ENCODE peak calls at places on chromosome 14, in eight cellular contexts. K is left ventricle myocardium inferior; A is NCI-H510A treated with DMSO at 0.1 percent for 48 hours; E is HCEC 1CT; W is tibial artery; M is activated CD4-positive, CD25-positive, alpha-beta regulatory T cell; B is foreskin keratinocyte; S is head of caudate nucleus. U is an unnamed sample.

GRCh38 chr14:99945732-99946651 is 119.2 kb upstream of the EVL start:
- DNase-seq in S (no peak), A (no peak), W (no peak), B (no peak), E (no peak), M (no peak), K (no peak), U (no peak)

GRCh38 chr14:96688629-96689028 is 108.6 kb upstream of the VRK1 start:
- DNase-seq in M (no peak), W (no peak), B (no peak), E (no peak), K (no peak), S (peak; percentile 16), A (no peak), U (no peak)

GRCh38 chr14:96354246-96354645 is 8.9 kb downstream of the ATG2B start:
- DNase-seq in E (no peak), B (no peak), M (no peak), K (no peak), W (no peak), A (no peak), S (no peak), U (no peak)

GRCh38 chr14:25868521-25869314 is 729.1 kb downstream of the NOVA1 start:
- DNase-seq in M (no peak), B (no peak), K (no peak), W (no peak), E (no peak), S (no peak), A (no peak), U (no peak)

GRCh38 chr14:94582851-94583250 is 1.6 kb downstream of the SERPINA5 start:
- DNase-seq in A (no peak), M (no peak), W (no peak), S (no peak), E (no peak), K (no peak), B (no peak), U (no peak)

GRCh38 chr14:24329736-24330135 is 5.1 kb downstream of the ADCY4 start:
- DNase-seq in S (no peak), A (no peak), E (no peak), M (no peak), K (no peak), W (no peak), B (no peak), U (no peak)

GRCh38 chr14:21455592-21455911 is 371 bp downstream of the CHD8 start:
- DNase-seq in M (no peak), E (peak; percentile 31), B (no peak), S (no peak), K (no peak), A (no peak), W (no peak), U (no peak)

GRCh38 chr14:67729072-67729561 is 27.4 kb downstream of the RDH12 start:
- DNase-seq in E (no peak), S (no peak), K (no peak), M (no peak), W (no peak), A (peak; percentile 64), B (no peak), U (no peak)

GRCh38 chr14:52835122-52835903 is 43.9 kb upstream of the GNPNAT1 start:
- DNase-seq in B (peak; percentile 37), K (no peak), S (peak; percentile 72), M (no peak), E (peak; percentile 56), A (peak; percentile 10), W (no peak), U (peak; percentile 80)

U was measured in RPMI7951.